ENCODE peak calls at places on chromosomes 5 and 9, in five cellular contexts. N is PC-9, O is mammary epithelial cell, F is transverse colon, G is IMR-90. R is an unnamed sample. For H3K27me3, the result is how much of the 10 kb centered on the place peaks cover.

GRCh38 chr5:76999451-76999850 is 30.8 kb upstream of the AGGF1 start:
- DNase-seq in N (no peak), O (peak), F (no peak), G (peak), R (peak)

GRCh38 chr5:96893342-96893741 is 17.0 kb downstream of the ERAP2 start:
- DNase-seq in N (no peak), O (peak), F (no peak), G (peak), R (no peak)

GRCh38 chr5:133155326-133155969 is 103.6 kb downstream of the HSPA4 start:
- DNase-seq in N (no peak), O (no peak), F (no peak), G (no peak), R (no peak)

GRCh38 chr9:2122299-2122698 is 107.2 kb downstream of the SMARCA2 start:
- DNase-seq in N (no peak), O (no peak), F (no peak), G (no peak), R (no peak)

GRCh38 chr5:149466457-149466972 is 84.7 kb downstream of the CSNK1A1 start:
- DNase-seq in N (no peak), O (peak), F (peak), G (peak), R (no peak)

GRCh38 chr5:108258001-108258400 is 123.9 kb downstream of the FBXL17 start:
- DNase-seq in N (no peak), O (no peak), F (no peak), G (peak), R (no peak)

GRCh38 chr9:72996684-72997314 is 43.9 kb upstream of the ALDH1A1 start:
- DNase-seq in N (no peak), O (no peak), F (no peak), G (no peak), R (no peak)

GRCh38 chr5:144156767-144157171 is 13.7 kb downstream of the YIPF5 start:
- DNase-seq in N (no peak), O (no peak), F (no peak), G (peak), R (no peak)

GRCh38 chr9:126827227-126827626 is 22.4 kb downstream of the ZBTB43 start:
- DNase-seq in N (no peak), O (no peak), F (no peak), G (no peak), R (no peak)

GRCh38 chr5:27612161-27612560 is 573.8 kb upstream of the CDH9 start:
- DNase-seq in N (no peak), O (no peak), F (no peak), G (no peak), R (no peak)

GRCh38 chr5:83927140-83927733 is 206.6 kb upstream of the HAPLN1 start:
- DNase-seq in N (peak), O (peak), F (peak), G (peak), R (peak)

GRCh38 chr9:14158136-14158781 is 155.7 kb downstream of the NFIB start:
- DNase-seq in N (no peak), O (no peak), F (no peak), G (no peak), R (no peak)

GRCh38 chr9:33517373-33517772 is 6.7 kb upstream of the ANKRD18B start:
- DNase-seq in N (peak), O (peak), F (no peak), G (peak), R (no peak)

GRCh38 chr5:126003309-126003708 is 419.9 kb upstream of the GRAMD2B start:
- DNase-seq in N (no peak), O (peak), F (no peak), G (peak), R (no peak)

GRCh38 chr9:9961487-9961886 is 651.3 kb downstream of the PTPRD start:
- DNase-seq in N (no peak), O (no peak), F (no peak), G (no peak), R (no peak)

GRCh38 chr5:143428155-143428554 is 24.7 kb upstream of the NR3C1 start:
- DNase-seq in N (no peak), O (no peak), F (no peak), G (no peak), R (no peak)

GRCh38 chr5:141077826-141078225 is 16.6 kb upstream of the PCDHB2 start:
- DNase-seq in N (no peak), O (no peak), F (no peak), G (no peak), R (no peak)

GRCh38 chr9:110260911-110261310 is 4.6 kb upstream of the TXN start:
- DNase-seq in N (no peak), O (no peak), F (no peak), G (no peak), R (no peak)

GRCh38 chr9:38006981-38007380 is 62.0 kb downstream of the SHB start:
- DNase-seq in N (no peak), O (no peak), F (no peak), G (no peak), R (no peak)

GRCh38 chr9:133767008-133767407 is 28.9 kb upstream of the SARDH start:
- DNase-seq in N (no peak), O (no peak), F (no peak), G (no peak), R (no peak)

GRCh38 chr9:138008081-138008841 is 130.7 kb downstream of the CACNA1B start:
- DNase-seq in N (no peak), O (no peak), F (no peak), G (no peak), R (no peak)

GRCh38 chr9:96176901-96177718 is 124.9 kb downstream of the HSD17B3 start:
- DNase-seq in N (no peak), O (no peak), F (peak), G (no peak), R (no peak)

GRCh38 chr9:86353591-86354047 is 591 bp downstream of the TUT7 start:
- DNase-seq in N (peak), O (peak), F (peak), G (no peak), R (no peak)

GRCh38 chr9:104177003-104177611 is 83.0 kb downstream of the SMC2 start:
- DNase-seq in N (no peak), O (peak), F (no peak), G (no peak), R (no peak)

GRCh38 chr9:89387970-89388867 is 69.9 kb downstream of the SECISBP2 start:
- DNase-seq in N (no peak), O (peak), F (peak), G (peak), R (peak)

GRCh38 chr9:31854187-31854586 is 530.3 kb upstream of the ACO1 start:
- DNase-seq in N (no peak), O (no peak), F (no peak), G (no peak), R (no peak)

GRCh38 chr5:65508978-65509377 is 27.3 kb upstream of the ADAMTS6 start:
- DNase-seq in N (no peak), O (no peak), F (no peak), G (peak), R (no peak)

GRCh38 chr9:129609486-129610192 is 11.3 kb downstream of the C9orf50 start:
- DNase-seq in N (peak), O (no peak), F (peak), G (no peak), R (no peak)

GRCh38 chr5:41856644-41857491 is 13.4 kb downstream of the OXCT1 start:
- DNase-seq in N (peak), O (peak), F (peak), G (peak), R (peak)

GRCh38 chr5:79002374-79002773 is 17.3 kb upstream of the ARSB start:
- DNase-seq in N (no peak), O (no peak), F (no peak), G (no peak), R (no peak)

GRCh38 chr5:109409061-109409843 is 522 bp downstream of the PJA2 start:
- DNase-seq in N (peak), O (peak), F (peak), G (peak), R (peak)

GRCh38 chr5:52989781-52990530 is 804 bp downstream of the ITGA2 start:
- DNase-seq in N (peak), O (no peak), F (peak), G (peak), R (no peak)

GRCh38 chr5:73319036-73319435 is 129.5 kb downstream of the FOXD1 start:
- DNase-seq in N (no peak), O (no peak), F (no peak), G (peak), R (no peak)

GRCh38 chr5:131854134-131854533 is 57.3 kb upstream of the FNIP1 start:
- DNase-seq in N (no peak), O (peak), F (no peak), G (peak), R (no peak)

GRCh38 chr9:137534256-137535119 is 15.7 kb downstream of the PNPLA7 start:
- DNase-seq in N (peak), O (peak), F (no peak), G (peak), R (peak)

GRCh38 chr5:113278976-113279375 is 155.8 kb downstream of the TSSK1B start:
- DNase-seq in N (no peak), O (peak), F (no peak), G (peak), R (no peak)

GRCh38 chr9:7216004-7216821 is 458.4 kb downstream of the KDM4C start:
- DNase-seq in N (peak), O (peak), F (no peak), G (peak), R (peak)

GRCh38 chr5:138663561-138663960 is 88.4 kb upstream of the HSPA9 start:
- DNase-seq in N (no peak), O (no peak), F (no peak), G (no peak), R (no peak)

GRCh38 chr5:138666226-138666742 is 86.9 kb upstream of the CTNNA1 start:
- DNase-seq in N (no peak), O (no peak), F (no peak), G (no peak), R (no peak)

GRCh38 chr5:138664276-138664943 is 88.8 kb upstream of the CTNNA1 start:
- DNase-seq in N (peak), O (peak), F (no peak), G (peak), R (no peak)

GRCh38 chr5:138663009-138663408 is 87.8 kb upstream of the HSPA9 start:
- DNase-seq in N (no peak), O (peak), F (no peak), G (no peak), R (no peak)

GRCh38 chr5:138665261-138665660 is 88.0 kb upstream of the CTNNA1 start:
- DNase-seq in N (no peak), O (no peak), F (no peak), G (no peak), R (no peak)
- H3K27me3 ChIP-seq in N (under half), O (under half), F (under half), G (under half), R (under half)

GRCh38 chr5:81830602-81831001 is 79.7 kb upstream of the SSBP2 start:
- DNase-seq in N (no peak), O (no peak), F (no peak), G (no peak), R (no peak)

GRCh38 chr5:81825237-81825636 is 74.3 kb upstream of the SSBP2 start:
- DNase-seq in N (peak), O (peak), F (peak), G (peak), R (no peak)

GRCh38 chr5:81829242-81829641 is 78.3 kb upstream of the SSBP2 start:
- DNase-seq in N (no peak), O (no peak), F (no peak), G (peak), R (no peak)

GRCh38 chr5:81827522-81827921 is 76.6 kb upstream of the SSBP2 start:
- DNase-seq in N (no peak), O (no peak), F (no peak), G (no peak), R (no peak)

DNA sequence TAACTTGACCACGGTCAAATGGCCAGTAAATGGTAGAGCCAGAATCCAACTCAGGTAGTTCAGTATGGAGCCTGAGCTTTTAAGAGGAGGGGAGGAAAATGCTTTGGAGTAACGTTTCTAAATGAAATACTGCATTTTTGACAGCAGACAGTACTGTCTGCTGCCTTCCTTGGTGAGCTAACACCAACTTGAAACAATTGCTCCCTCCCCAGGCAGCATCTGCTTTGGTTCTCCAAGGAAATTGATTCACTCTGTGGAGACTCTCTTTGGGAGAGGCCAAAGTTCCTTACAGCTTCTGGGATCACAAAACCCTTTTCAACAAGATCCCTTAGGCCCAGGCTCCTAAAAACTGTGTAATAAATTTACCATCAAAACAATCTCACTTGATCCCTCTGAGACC is 75.2 kb upstream of the SSBP2 start:
- DNase-seq in N (no peak), O (no peak), F (no peak), G (peak), R (no peak)
- TF ChIP-seq CTCF in N (no peak), O (peak), F (no peak), G (no peak), R (no peak)

DNA sequence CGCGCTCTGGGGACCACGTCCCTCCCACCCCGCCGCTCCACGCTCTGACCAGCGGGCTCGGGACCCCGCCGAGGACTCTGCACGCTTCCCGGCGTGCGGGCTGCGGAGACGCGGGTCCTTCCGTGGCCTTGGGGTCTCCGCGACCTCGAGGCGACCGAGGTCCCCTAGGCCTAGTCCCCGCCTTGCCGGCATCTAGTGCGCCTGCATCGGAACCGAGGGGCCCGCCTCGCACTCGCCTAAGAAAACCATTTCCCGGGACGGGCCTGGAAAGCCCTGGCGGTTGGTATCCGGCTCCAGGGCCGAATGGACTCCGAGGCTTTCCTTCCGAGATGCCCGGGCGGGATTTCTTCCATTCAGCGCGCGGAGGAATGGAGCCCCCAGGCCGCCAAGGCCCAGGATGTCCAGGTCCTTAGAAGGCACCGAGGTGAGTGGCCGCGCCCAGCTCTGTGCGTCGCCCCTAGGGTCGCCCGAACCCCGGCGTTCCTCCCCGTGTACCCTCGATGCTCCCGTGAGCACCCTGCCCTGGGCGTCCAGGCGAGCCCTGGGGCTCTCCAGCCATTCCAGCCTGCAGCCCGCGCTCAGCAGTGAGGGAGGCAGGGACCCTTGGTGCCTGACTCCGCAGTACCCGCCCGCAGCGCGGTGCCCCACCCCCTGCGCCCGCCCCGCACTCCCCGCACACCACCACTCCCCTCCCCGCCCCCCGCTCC is 808 bp upstream of the SLC6A3 start:
- DNase-seq in N (no peak), O (no peak), F (no peak), G (no peak), R (no peak)
- H3K27me3 ChIP-seq in N (half or more), O (under half), F (half or more), G (half or more), R (under half)

GRCh38 chr9:20043035-20043434 is 254.2 kb upstream of the SLC24A2 start:
- DNase-seq in N (no peak), O (no peak), F (no peak), G (no peak), R (no peak)

GRCh38 chr9:20042312-20042711 is 253.5 kb upstream of the SLC24A2 start:
- DNase-seq in N (no peak), O (no peak), F (no peak), G (no peak), R (no peak)

GRCh38 chr9:20044686-20045085 is 255.8 kb upstream of the SLC24A2 start:
- DNase-seq in N (no peak), O (peak), F (no peak), G (peak), R (no peak)

GRCh38 chr9:20041717-20042116 is 252.9 kb upstream of the SLC24A2 start:
- DNase-seq in N (no peak), O (no peak), F (no peak), G (no peak), R (no peak)

DNA sequence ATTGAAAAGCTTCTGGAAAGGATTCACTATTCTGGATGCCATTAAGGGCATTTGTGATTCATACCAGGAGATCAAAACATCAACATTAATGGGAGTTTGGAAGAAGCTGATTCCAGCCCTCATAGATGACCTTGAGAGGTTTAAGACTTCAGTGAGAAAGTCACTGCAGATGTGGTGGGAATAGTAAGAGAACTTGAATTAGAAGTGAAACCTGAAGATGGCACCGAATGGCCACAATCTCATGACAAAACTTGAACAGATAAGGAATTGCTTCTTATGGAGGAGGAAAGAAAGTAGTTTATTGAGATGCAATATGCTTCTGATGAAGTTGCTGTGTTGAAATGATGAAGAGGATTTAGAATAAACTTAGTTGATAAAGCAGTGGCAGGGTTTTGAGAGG is 254.6 kb upstream of the SLC24A2 start:
- DNase-seq in N (no peak), O (no peak), F (no peak), G (no peak), R (no peak)
- TF ChIP-seq CTCF in N (no peak), O (no peak), F (no peak), G (no peak), R (no peak)

GRCh38 chr9:132575005-132575609 is 7.3 kb upstream of the BARHL1 start:
- DNase-seq in N (peak), O (peak), F (peak), G (peak), R (peak)

GRCh38 chr9:132578367-132578932 is 4.0 kb upstream of the BARHL1 start:
- DNase-seq in N (no peak), O (no peak), F (no peak), G (no peak), R (no peak)

GRCh38 chr9:132572921-132573320 is 9.5 kb upstream of the BARHL1 start:
- DNase-seq in N (no peak), O (no peak), F (no peak), G (no peak), R (no peak)

GRCh38 chr9:132577119-132577518 is 5.3 kb upstream of the BARHL1 start:
- DNase-seq in N (no peak), O (no peak), F (no peak), G (no peak), R (no peak)

GRCh38 chr9:132575811-132576210 is 6.6 kb upstream of the BARHL1 start:
- DNase-seq in N (no peak), O (no peak), F (no peak), G (no peak), R (no peak)
- H3K27me3 ChIP-seq in N (half or more), O (under half), F (half or more), G (half or more), R (under half)

GRCh38 chr9:127895811-127896210 is 3.6 kb downstream of the ST6GALNAC6 start:
- DNase-seq in N (no peak), O (no peak), F (no peak), G (no peak), R (no peak)

GRCh38 chr9:127896395-127897193 is 2.8 kb downstream of the ST6GALNAC6 start:
- DNase-seq in N (no peak), O (no peak), F (no peak), G (no peak), R (no peak)

GRCh38 chr9:127898433-127899199 is 787 bp downstream of the ST6GALNAC6 start:
- DNase-seq in N (peak), O (no peak), F (peak), G (peak), R (no peak)

GRCh38 chr9:127897194-127897692 is 2.2 kb downstream of the ST6GALNAC6 start:
- DNase-seq in N (peak), O (no peak), F (peak), G (peak), R (no peak)

DNA sequence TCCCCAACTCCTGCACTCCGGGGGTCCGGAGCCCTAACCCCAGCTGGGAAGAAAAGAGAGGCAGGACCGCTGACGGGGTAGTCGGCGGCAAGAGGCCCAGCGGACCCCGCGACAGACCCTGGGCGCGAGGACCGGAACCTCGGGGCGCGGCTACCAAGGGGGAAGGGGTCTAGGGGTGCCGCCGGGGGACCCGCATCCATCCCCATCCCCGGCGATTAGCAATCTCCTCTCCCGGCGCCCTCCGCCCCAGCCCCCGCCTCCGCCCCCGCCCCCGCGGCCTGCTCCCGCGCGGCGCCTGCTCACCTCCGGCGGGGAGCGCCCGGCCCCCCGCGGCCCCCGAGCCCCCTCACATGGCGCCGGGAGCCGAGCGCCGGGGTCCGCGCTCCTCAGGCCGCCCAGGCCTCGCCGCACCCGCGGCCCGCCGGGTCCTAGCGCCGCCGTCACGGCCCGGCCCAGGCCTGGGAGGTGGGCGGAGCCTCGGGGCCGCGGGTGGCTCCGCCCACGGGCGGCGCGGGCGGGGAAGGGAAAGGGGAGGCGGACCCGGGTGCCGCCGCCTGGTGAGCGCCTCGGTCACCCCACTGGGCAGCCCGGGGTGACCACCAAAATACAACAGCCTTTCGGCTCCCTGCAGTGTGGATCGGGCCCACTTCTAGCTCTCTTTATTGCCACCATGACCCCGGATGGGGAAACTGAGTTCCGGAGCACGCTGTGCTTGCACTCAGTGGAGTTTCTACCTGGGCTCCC is at the start of gene ST6GALNAC6:
- DNase-seq in N (peak), O (peak), F (peak), G (peak), R (peak)
- TF ChIP-seq CTCF in N (no peak), O (no peak), F (no peak), G (no peak), R (no peak)

R was measured in HL-60.